ENCODE peak calls at places on chromosomes 5 and 9, in seven cellular contexts. D is A673, X is suprapubic skin, Z is BJ, P is AG04450, R is GM06990, F is uterus. I is an unnamed sample.
A peak's percentile ranks its signal among the peaks of the same experiment; 100 is the strongest.

GRCh38 chr5:78667461-78668103 is 19.0 kb upstream of the LHFPL2 start:
- DNase-seq in D (no peak), X (no peak), Z (no peak), P (no peak), R (no peak), F (no peak), I (no peak)

GRCh38 chr5:1660511-1660910 is 136.8 kb upstream of the LPCAT1 start:
- DNase-seq in D (no peak), X (peak; percentile 34), Z (no peak), P (no peak), R (no peak), F (no peak), I (no peak)

GRCh38 chr5:135449608-135450007 is 2.5 kb upstream of the DCANP1 start:
- DNase-seq in D (no peak), X (peak; percentile 78), Z (no peak), P (no peak), R (no peak), F (no peak), I (no peak)

GRCh38 chr5:153767221-153768218 is 271.2 kb downstream of the FAM114A2 start:
- DNase-seq in D (peak; percentile 6), X (no peak), Z (no peak), P (no peak), R (no peak), F (no peak), I (no peak)

GRCh38 chr9:117412006-117412715 is 2.7 kb downstream of the ASTN2 start:
- DNase-seq in D (no peak), X (no peak), Z (no peak), P (no peak), R (peak; percentile 3), F (no peak), I (no peak)

GRCh38 chr5:138149530-138149929 is 10.3 kb upstream of the NME5 start:
- DNase-seq in D (peak; percentile 15), X (no peak), Z (no peak), P (no peak), R (no peak), F (no peak), I (peak; percentile 29)

GRCh38 chr9:89879711-89880110 is 274.9 kb downstream of the GADD45G start:
- DNase-seq in D (no peak), X (peak; percentile 85), Z (no peak), P (no peak), R (no peak), F (peak; percentile 30), I (no peak)

GRCh38 chr9:122444366-122444765 is 33.4 kb downstream of the OR1J1 start:
- DNase-seq in D (no peak), X (no peak), Z (peak; percentile 81), P (peak; percentile 42), R (no peak), F (no peak), I (peak; percentile 96)

GRCh38 chr9:114364528-114365041 is 23.2 kb downstream of the AKNA start:
- DNase-seq in D (no peak), X (no peak), Z (no peak), P (no peak), R (peak; percentile 60), F (no peak), I (peak; percentile 14)

GRCh38 chr5:96517294-96517693 is 84.2 kb upstream of the PCSK1 start:
- DNase-seq in D (no peak), X (no peak), Z (no peak), P (no peak), R (no peak), F (no peak), I (peak; percentile 55)

GRCh38 chr5:78458843-78459242 is 98.4 kb downstream of the SCAMP1 start:
- DNase-seq in D (no peak), X (no peak), Z (no peak), P (no peak), R (peak; percentile 6), F (no peak), I (no peak)

GRCh38 chr5:132427285-132428146 is 58.0 kb downstream of the SLC22A5 start:
- DNase-seq in D (no peak), X (no peak), Z (no peak), P (no peak), R (peak; percentile 47), F (no peak), I (no peak)

GRCh38 chr5:58451732-58452565 is 7.9 kb downstream of the PLK2 start:
- DNase-seq in D (no peak), X (no peak), Z (no peak), P (no peak), R (no peak), F (no peak), I (peak; percentile 78)

GRCh38 chr9:93422987-93423386 is 28.5 kb upstream of the FAM120A start:
- DNase-seq in D (no peak), X (no peak), Z (no peak), P (no peak), R (no peak), F (no peak), I (no peak)

GRCh38 chr5:60945760-60946253 is 802 bp downstream of the NDUFAF2 start:
- DNase-seq in D (peak; percentile 69), X (no peak), Z (no peak), P (peak; percentile 10), R (no peak), F (peak; percentile 18), I (peak; percentile 64)

GRCh38 chr9:36999728-37000333 is 34.2 kb downstream of the PAX5 start:
- DNase-seq in D (no peak), X (no peak), Z (no peak), P (no peak), R (peak; percentile 54), F (no peak), I (no peak)

GRCh38 chr9:122180633-122181032 is 20.9 kb downstream of the MORN5 start:
- DNase-seq in D (peak; percentile 10), X (no peak), Z (peak; percentile 57), P (peak; percentile 57), R (no peak), F (peak; percentile 57), I (peak; percentile 83)

GRCh38 chr9:114612272-114612923 is 1.3 kb downstream of the TMEM268 start:
- DNase-seq in D (no peak), X (no peak), Z (no peak), P (no peak), R (no peak), F (peak; percentile 20), I (no peak)

GRCh38 chr9:99173570-99174504 is 47.9 kb downstream of the ALG2 start:
- DNase-seq in D (no peak), X (no peak), Z (no peak), P (no peak), R (no peak), F (no peak), I (no peak)

GRCh38 chr9:99177576-99178365 is 44.0 kb downstream of the ALG2 start:
- DNase-seq in D (no peak), X (no peak), Z (no peak), P (no peak), R (no peak), F (no peak), I (no peak)

GRCh38 chr9:99180199-99180598 is 41.5 kb downstream of the ALG2 start:
- DNase-seq in D (no peak), X (no peak), Z (no peak), P (no peak), R (peak; percentile 64), F (no peak), I (no peak)

GRCh38 chr9:99178912-99179872 is 42.5 kb downstream of the ALG2 start:
- DNase-seq in D (no peak), X (no peak), Z (no peak), P (no peak), R (no peak), F (no peak), I (no peak)

DNA sequence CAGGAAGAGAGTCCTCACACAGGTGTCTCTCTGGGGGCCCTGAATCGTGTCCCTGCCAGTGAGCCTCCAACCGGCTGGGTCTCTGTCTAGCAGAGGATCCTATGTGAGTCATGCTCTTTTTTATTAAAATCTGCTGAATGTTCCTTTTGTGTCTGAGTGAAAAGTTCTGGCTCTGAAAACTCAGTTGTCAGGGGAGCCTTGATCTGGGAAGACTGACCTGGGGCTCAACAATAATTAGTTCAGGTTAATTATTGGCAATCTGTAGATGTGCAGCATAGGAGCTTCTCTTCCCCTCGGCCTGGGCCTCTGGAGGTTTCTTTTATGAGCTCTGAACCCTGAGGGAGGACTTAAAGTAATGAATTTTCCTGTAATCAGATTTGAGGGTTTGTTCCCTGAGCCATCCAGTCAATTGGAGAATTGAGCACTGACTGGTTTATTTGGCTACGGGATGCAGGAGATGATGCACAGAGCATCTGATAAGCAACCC is 45.2 kb downstream of the ALG2 start:
- DNase-seq in D (no peak), X (no peak), Z (no peak), P (no peak), R (no peak), F (no peak), I (no peak)
- H3K4me3 ChIP-seq in D (no peak overlapping the region), X (no peak overlapping the region), Z (no peak overlapping the region), P (no peak overlapping the region), R (no peak overlapping the region), F (no peak overlapping the region), I (no peak overlapping the region)

GRCh38 chr5:142770650-142771609 is 753 bp downstream of the ARHGAP26 start:
- DNase-seq in D (peak; percentile 68), X (peak; percentile 83), Z (no peak), P (no peak), R (peak; percentile 46), F (peak; percentile 60), I (peak; percentile 39)
- TF ChIP-seq CTCF in D (peak; percentile 29), X (no peak), Z (no peak), P (no peak), R (peak; percentile 10), F (no peak), I (no peak)

DNA sequence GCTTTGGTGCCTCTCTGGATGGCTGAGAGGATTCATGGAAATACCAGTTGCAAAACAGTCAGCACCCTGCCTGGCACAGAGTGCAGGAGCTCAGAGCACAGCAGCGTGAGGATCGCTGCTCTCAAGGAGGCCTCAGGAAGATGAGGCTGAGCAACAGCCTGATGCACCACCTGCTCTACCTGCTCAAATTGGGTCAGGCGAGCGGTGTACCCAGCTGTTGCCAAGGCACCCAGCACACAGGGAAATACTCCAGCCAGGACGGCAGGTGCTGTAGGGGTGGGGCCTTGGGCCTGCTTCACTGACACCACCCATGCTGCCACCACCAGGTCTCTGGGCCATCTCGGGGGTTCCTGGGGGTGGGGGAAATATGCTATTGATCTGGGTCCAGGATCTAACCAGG is 4.3 kb downstream of the EEIG1 start:
- DNase-seq in D (no peak), X (no peak), Z (no peak), P (no peak), R (no peak), F (no peak), I (no peak)
- H3K4me3 ChIP-seq in D (no peak overlapping the region), X (peak overlapping the region; percentile 91), Z (no peak overlapping the region), P (no peak overlapping the region), R (no peak overlapping the region), F (no peak overlapping the region), I (no peak overlapping the region)

DNA sequence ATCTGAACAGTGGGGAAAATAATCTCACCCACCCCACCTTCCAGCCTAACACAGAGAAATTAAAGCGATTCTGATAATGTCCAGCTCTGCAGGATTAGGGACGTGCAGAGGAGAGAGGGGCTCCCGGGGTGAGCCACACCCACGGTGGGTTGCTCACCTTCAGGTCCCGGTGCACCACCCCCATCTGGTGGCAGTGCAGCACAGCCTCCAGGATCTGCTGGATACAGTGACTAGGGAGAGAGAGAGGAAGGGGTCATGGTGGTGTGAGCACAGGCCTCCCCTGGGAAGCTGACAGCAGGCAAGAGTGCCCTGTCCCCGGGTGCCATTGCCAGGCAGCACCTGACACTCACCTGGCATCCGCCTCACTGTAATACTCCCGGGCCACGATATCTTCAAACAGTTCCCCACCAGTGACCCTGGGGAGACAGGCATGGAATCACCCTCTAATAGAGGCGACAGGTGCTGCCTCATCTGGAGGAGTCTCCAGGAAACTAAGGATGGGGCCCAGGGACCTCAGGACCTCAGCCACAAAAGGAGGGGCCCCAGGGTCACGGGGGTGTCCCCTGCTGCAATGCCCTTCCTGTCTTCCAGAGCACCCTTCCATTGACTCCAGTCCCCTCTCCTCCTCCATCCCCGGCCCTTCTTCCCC is 33.0 kb downstream of the CAMK2A start:
- DNase-seq in D (no peak), X (no peak), Z (no peak), P (no peak), R (no peak), F (no peak), I (no peak)
- TF ChIP-seq CTCF in D (peak; percentile 33), X (no peak), Z (no peak), P (peak; percentile 23), R (peak; percentile 16), F (no peak), I (peak; percentile 7)

I was measured in cardiac fibroblast.